ENCODE peak calls at places on chromosomes 1 and 21, in ten cellular contexts. X is bronchial epithelial cell; R is endodermal cell; T is spleen; U is astrocyte; W is K562; G is osteoblast; V is lower lobe of right lung; D is body of pancreas; F is CD8-positive, alpha-beta T cell. I is an unnamed sample. For H3K36me3, the result is how much of the 10 kb centered on the place peaks cover.

GRCh38 chr1:233448290-233448689 is 120.8 kb downstream of the MAP3K21 start:
- DNase-seq in X (no peak), R (no peak), T (no peak), U (no peak), W (no peak), G (no peak), V (no peak), D (no peak), F (no peak), I (no peak)

GRCh38 chr1:85579619-85580018 is 942 bp upstream of the CCN1 start:
- DNase-seq in X (no peak), R (peak), T (no peak), U (peak), W (no peak), G (peak), V (no peak), D (peak), F (no peak), I (peak)

GRCh38 chr21:17732306-17732705 is 86.8 kb downstream of the C21orf91 start:
- DNase-seq in X (no peak), R (no peak), T (no peak), U (peak), W (no peak), G (peak), V (no peak), D (no peak), F (no peak), I (no peak)

GRCh38 chr1:15014521-15014920 is 139.0 kb upstream of the TMEM51 start:
- DNase-seq in X (no peak), R (no peak), T (no peak), U (peak), W (no peak), G (no peak), V (no peak), D (no peak), F (no peak), I (peak)

GRCh38 chr1:22350171-22350961 is 101.3 kb upstream of the ZBTB40 start:
- DNase-seq in X (no peak), R (peak), T (no peak), U (no peak), W (no peak), G (peak), V (no peak), D (no peak), F (no peak), I (no peak)

GRCh38 chr1:85734961-85735360 is 26.7 kb upstream of the ZNHIT6 start:
- DNase-seq in X (no peak), R (no peak), T (no peak), U (no peak), W (no peak), G (no peak), V (no peak), D (no peak), F (no peak), I (no peak)

GRCh38 chr1:173409613-173410012 is 67.5 kb upstream of the PRDX6 start:
- DNase-seq in X (no peak), R (no peak), T (peak), U (peak), W (no peak), G (peak), V (peak), D (no peak), F (peak), I (peak)

GRCh38 chr1:35316264-35316663 is 47.8 kb downstream of the ZMYM4 start:
- DNase-seq in X (peak), R (no peak), T (no peak), U (peak), W (no peak), G (no peak), V (no peak), D (no peak), F (no peak), I (peak)

GRCh38 chr1:214111796-214112195 is 124.0 kb downstream of the PROX1 start:
- DNase-seq in X (no peak), R (no peak), T (peak), U (no peak), W (no peak), G (no peak), V (no peak), D (no peak), F (no peak), I (no peak)

GRCh38 chr1:214106375-214106774 is 118.6 kb downstream of the PROX1 start:
- DNase-seq in X (no peak), R (no peak), T (no peak), U (no peak), W (no peak), G (no peak), V (no peak), D (no peak), F (no peak), I (peak)

GRCh38 chr1:214108097-214108446 is 120.3 kb downstream of the PROX1 start:
- DNase-seq in X (no peak), R (no peak), T (no peak), U (peak), W (no peak), G (no peak), V (no peak), D (no peak), F (no peak), I (no peak)

GRCh38 chr1:214103778-214104177 is 116.0 kb downstream of the PROX1 start:
- DNase-seq in X (no peak), R (no peak), T (no peak), U (no peak), W (no peak), G (no peak), V (no peak), D (no peak), F (no peak), I (no peak)

DNA sequence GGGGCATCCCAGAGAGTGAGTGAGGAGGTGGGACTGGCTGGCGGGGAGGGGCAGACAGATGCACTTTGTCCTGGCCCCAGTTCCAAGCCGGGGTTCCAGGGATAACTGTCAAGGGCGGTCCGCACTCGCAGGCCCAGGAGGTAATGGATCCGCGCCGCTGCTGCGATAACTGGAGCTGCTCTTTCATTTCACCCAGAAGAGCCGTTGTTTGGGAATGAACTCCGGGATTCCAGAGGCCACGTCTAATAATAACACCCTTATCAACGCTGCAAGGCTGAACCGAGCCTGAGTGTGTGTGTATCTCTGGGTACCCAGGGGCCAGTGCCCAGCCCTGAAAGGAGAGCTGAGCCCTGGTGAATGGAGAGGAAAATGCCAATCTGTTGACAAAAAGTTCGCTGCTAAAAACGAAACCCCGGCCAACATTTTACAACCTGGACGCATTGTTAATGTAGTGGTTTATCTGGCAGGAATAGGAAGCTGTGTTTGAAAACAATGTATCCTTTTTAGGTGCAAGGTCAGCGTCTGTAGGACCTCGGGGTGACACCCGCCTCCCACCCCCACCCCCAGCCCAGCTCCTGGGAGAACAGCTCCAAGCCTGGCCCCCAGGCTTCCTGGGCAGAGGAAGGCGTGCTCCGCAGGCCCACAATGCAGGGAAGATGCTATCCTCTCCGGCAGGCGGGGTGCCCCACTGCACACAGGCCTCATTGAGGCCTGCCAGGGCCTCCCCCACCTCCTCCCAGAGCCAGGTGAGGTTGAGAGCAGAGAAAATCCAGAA is 119.7 kb downstream of the PROX1 start:
- DNase-seq in X (no peak), R (no peak), T (peak), U (peak), W (no peak), G (peak), V (no peak), D (peak), F (no peak), I (peak)
- H3K4me3 ChIP-seq in X (peak), R (no peak), T (no peak), U (peak), W (no peak), G (peak), V (peak), D (no peak), F (no peak), I (peak)

GRCh38 chr1:95475686-95476457 is 241.9 kb downstream of the RWDD3 start:
- DNase-seq in X (no peak), R (no peak), T (no peak), U (no peak), W (no peak), G (no peak), V (no peak), D (no peak), F (no peak), I (no peak)
- TF ChIP-seq CTCF in X (no peak), R (no peak), T (no peak), U (no peak), W (no peak), G (no peak), V (no peak), D (no peak), F (no peak), I (no peak)

DNA sequence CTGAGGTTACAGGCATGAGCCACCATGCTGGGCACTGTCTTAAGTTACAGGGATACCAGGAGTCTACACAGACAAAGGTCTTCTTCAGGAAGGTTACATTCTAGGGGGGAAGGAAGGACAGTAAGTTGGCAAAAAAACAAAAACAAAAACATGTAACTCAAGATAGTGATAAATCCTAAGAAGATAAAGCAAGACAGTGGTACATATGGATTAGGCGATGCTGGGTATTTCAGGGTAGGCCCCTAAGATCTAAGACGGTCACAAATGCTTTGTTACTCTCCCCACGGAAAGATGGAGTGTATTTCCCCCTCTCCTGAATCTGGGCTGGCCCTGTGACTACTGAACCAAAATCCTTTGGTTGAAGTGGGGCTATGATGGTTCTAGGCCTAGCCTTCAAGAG is 8.2 kb downstream of the CLCC1 start:
- DNase-seq in X (no peak), R (no peak), T (no peak), U (no peak), W (no peak), G (no peak), V (no peak), D (no peak), F (no peak), I (no peak)
- H3K36me3 ChIP-seq in X (under half), R (under half), T (half or more), U (under half), W (half or more), G (under half), V (under half), D (under half), F (under half), I (under half)

GRCh38 chr1:31575373-31576140 is 758 bp upstream of the TINAGL1 start:
- DNase-seq in X (peak), R (peak), T (no peak), U (no peak), W (peak), G (peak), V (peak), D (peak), F (no peak), I (no peak)

GRCh38 chr1:31576201-31576669 is at the start of gene TINAGL1:
- DNase-seq in X (peak), R (peak), T (no peak), U (no peak), W (peak), G (peak), V (peak), D (peak), F (no peak), I (no peak)

GRCh38 chr1:31576743-31577455 is 584 bp downstream of the TINAGL1 start:
- DNase-seq in X (no peak), R (peak), T (no peak), U (no peak), W (peak), G (peak), V (no peak), D (no peak), F (no peak), I (no peak)

GRCh38 chr1:31579374-31579773 is 3.1 kb downstream of the TINAGL1 start:
- DNase-seq in X (no peak), R (peak), T (no peak), U (no peak), W (no peak), G (peak), V (no peak), D (no peak), F (no peak), I (no peak)

DNA sequence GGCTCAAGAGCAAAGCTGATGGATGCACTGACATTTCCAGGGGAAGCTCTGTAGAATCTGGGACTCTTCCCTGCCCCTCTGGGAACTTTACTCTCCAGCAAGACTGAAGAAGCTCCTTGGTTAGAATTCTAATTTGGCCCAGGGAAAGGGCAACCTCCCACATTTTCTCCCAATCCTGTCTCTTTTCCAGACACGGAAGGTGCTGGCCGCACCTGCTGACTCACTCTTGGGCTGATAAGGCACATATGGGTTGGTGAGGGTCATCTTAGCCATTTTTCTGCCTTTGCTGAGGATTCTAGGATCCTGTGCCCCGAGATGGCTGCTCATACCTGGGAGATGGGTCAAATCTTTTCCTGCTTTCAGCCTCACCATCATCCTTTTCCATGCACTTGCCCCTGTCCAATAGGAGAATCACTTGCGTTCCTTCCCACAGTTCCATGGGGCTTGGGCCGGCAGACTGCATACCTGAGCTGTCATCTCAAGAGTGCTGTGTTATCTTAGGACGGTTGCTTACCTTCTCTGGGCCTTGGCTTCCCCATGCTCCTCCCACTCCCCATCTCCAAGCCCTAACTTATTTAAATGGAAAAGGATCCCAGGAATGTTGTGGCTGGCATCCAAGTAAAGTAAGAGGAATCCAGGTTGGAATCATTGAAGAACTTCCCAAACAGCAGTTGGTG is 1.3 kb downstream of the TINAGL1 start:
- DNase-seq in X (peak), R (peak), T (no peak), U (peak), W (peak), G (peak), V (no peak), D (no peak), F (no peak), I (peak)
- H3K4me3 ChIP-seq in X (peak), R (no peak), T (peak), U (no peak), W (no peak), G (peak), V (peak), D (peak), F (no peak), I (no peak)

GRCh38 chr1:207967703-207968102 is 56.8 kb upstream of the CD34 start:
- DNase-seq in X (no peak), R (no peak), T (no peak), U (no peak), W (no peak), G (no peak), V (no peak), D (no peak), F (no peak), I (no peak)

GRCh38 chr1:207963429-207964194 is 52.7 kb upstream of the CD34 start:
- DNase-seq in X (peak), R (peak), T (peak), U (peak), W (peak), G (peak), V (peak), D (peak), F (peak), I (peak)

GRCh38 chr1:207966521-207966920 is 55.6 kb upstream of the CD34 start:
- DNase-seq in X (peak), R (no peak), T (no peak), U (no peak), W (no peak), G (no peak), V (no peak), D (no peak), F (no peak), I (no peak)

GRCh38 chr1:207964195-207964966 is 53.5 kb upstream of the CD34 start:
- DNase-seq in X (peak), R (no peak), T (no peak), U (peak), W (peak), G (peak), V (no peak), D (no peak), F (no peak), I (no peak)

GRCh38 chr1:207965602-207966387 is 54.9 kb upstream of the CD34 start:
- DNase-seq in X (no peak), R (no peak), T (no peak), U (no peak), W (no peak), G (no peak), V (no peak), D (no peak), F (no peak), I (no peak)
- TF ChIP-seq CTCF in X (no peak), R (no peak), T (no peak), U (no peak), W (no peak), G (no peak), V (no peak), D (no peak), F (no peak), I (no peak)